ENCODE peak calls at places on chromosomes 7 and 10, in seven cellular contexts. R, U, D, P, H, I and C are unnamed samples.

GRCh38 chr7:3807825-3808224 is 506.8 kb downstream of the SDK1 start:
- DNase-seq in I (no peak), H (no peak), R (no peak), D (no peak), U (no peak), P (no peak), C (no peak)

GRCh38 chr10:3906511-3907111 is 121.6 kb upstream of the KLF6 start:
- DNase-seq in U (no peak), P (peak), I (no peak), R (no peak), H (peak), D (peak), C (no peak)

GRCh38 chr7:156473476-156474240 is 166.9 kb upstream of the RNF32 start:
- DNase-seq in D (no peak), P (peak), U (no peak), H (peak), R (no peak), I (peak), C (no peak)

GRCh38 chr10:124535731-124536495 is 74.3 kb downstream of the LHPP start:
- DNase-seq in R (no peak), H (no peak), D (no peak), U (no peak), P (no peak), I (no peak), C (no peak)

GRCh38 chr10:96673318-96674099 is 46.8 kb downstream of the PIK3AP1 start:
- DNase-seq in U (no peak), H (peak), R (no peak), D (peak), P (peak), I (peak), C (no peak)

GRCh38 chr10:119878524-119878923 is 5.9 kb upstream of the MCMBP start:
- DNase-seq in U (no peak), P (no peak), H (no peak), I (no peak), R (no peak), D (no peak), C (no peak)

GRCh38 chr10:59004392-59004791 is 172.1 kb upstream of the PHYHIPL start:
- DNase-seq in R (no peak), H (no peak), D (no peak), I (no peak), U (no peak), P (no peak), C (no peak)

GRCh38 chr7:138243430-138243829 is 167.2 kb downstream of the AKR1D1 start:
- DNase-seq in U (peak), D (no peak), R (peak), P (no peak), H (peak), I (peak), C (no peak)

GRCh38 chr7:123351506-123352225 is 151.9 kb upstream of the SLC13A1 start:
- DNase-seq in I (peak), U (no peak), D (no peak), R (no peak), P (no peak), H (peak), C (no peak)

GRCh38 chr10:79093658-79094411 is 25.1 kb downstream of the ZMIZ1 start:
- DNase-seq in I (peak), U (no peak), H (peak), D (peak), P (peak), R (no peak), C (peak)

GRCh38 chr10:102413053-102413705 is 5.4 kb downstream of the PSD start:
- DNase-seq in H (no peak), D (no peak), R (no peak), P (no peak), I (peak), U (peak), C (no peak)

GRCh38 chr7:30983042-30983913 is 19.5 kb downstream of the GHRHR start:
- DNase-seq in R (peak), P (peak), H (peak), D (peak), U (peak), I (peak), C (peak)

GRCh38 chr10:130127612-130128607 is 8.3 kb upstream of the GLRX3 start:
- DNase-seq in D (peak), P (peak), H (peak), R (no peak), I (peak), U (peak), C (no peak)

DNA sequence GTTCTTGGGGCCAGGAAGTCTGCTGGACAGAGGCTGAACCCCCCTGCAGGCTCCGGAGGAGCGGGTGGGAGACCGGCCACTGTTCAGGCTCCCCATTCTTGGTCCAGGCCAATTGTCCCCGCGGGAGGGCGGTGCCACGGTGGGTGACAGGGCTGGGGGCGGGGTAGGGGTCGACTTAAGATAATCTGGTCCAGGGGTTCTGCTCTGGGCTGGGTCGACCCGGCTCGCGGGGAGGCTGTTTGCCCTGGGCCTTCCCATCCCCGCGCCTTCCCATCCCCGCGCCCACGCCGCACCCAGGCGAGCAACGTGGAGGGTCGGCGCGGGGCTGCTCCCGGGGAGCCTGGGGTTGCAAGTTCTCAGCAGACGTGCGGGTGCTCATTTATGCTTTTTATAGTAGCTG is 7.3 kb upstream of the GLRX3 start:
- DNase-seq in P (no peak), D (no peak), R (no peak), U (no peak), I (no peak), H (no peak), C (no peak)
- H3K4me3 ChIP-seq in P (no peak), D (no peak), R (no peak), U (no peak), I (no peak), H (no peak), C (no peak)

DNA sequence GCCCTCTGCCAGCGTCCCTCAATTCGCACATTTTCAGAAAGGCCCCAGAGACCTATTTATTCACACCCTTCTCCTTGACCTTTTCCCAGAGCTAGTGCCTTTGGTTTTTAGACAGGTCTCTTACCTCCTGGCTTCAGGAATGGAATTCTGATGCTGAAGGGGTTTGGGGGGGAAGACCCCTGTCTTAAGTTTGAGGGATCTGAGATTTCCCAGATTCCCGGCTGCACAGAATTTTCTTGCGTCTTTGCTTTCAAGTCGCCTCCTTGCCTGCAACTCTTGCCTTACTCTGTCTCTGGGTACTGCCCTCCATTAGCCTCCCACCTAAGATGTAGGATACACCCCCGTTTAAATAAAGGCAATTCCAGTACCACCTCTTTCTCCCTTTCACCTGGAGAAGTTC is 1.9 kb downstream of the GATA3 start:
- DNase-seq in P (no peak), I (no peak), H (no peak), U (no peak), D (no peak), R (no peak), C (no peak)
- H3K4me3 ChIP-seq in P (no peak), I (no peak), H (peak), U (no peak), D (no peak), R (peak), C (no peak)

GRCh38 chr10:122376364-122376961 is 2.0 kb downstream of the PLEKHA1 start:
- DNase-seq in U (no peak), D (no peak), I (no peak), P (no peak), R (no peak), H (no peak), C (no peak)

GRCh38 chr10:122380703-122381102 is 6.2 kb downstream of the PLEKHA1 start:
- DNase-seq in U (no peak), P (no peak), I (no peak), H (no peak), R (no peak), D (no peak), C (no peak)

GRCh38 chr10:122379537-122379936 is 5.0 kb downstream of the PLEKHA1 start:
- DNase-seq in R (no peak), I (no peak), P (no peak), U (no peak), D (no peak), H (no peak), C (no peak)

GRCh38 chr10:122381680-122382079 is 7.2 kb downstream of the PLEKHA1 start:
- DNase-seq in U (no peak), P (no peak), I (no peak), D (no peak), H (no peak), R (no peak), C (no peak)

DNA sequence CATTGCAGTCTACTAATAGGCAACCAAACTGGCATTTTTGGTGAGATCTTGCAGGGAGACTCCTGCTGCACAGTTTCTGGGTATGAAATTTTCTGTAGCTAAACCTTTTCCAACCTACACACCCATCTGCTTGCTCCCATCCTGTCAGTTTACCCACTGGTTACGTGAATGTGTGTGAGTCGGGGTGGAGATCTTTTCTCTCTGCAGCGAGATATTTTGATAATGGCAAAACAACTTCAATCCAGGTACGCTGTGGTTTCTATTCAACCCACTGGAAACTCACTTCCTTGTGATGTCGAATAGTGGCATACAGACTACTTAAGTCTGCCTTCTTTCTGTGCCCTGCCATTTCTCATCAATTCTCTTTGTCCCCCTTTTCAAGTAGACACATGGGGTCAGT is 4.5 kb downstream of the PLEKHA1 start:
- DNase-seq in R (no peak), H (no peak), D (no peak), U (no peak), I (no peak), P (no peak), C (no peak)
- H3K4me3 ChIP-seq in R (no peak), H (no peak), D (no peak), U (no peak), I (no peak), P (no peak), C (no peak)

GRCh38 chr7:129146237-129146979 is 1.9 kb downstream of the TSPAN33 start:
- DNase-seq in I (no peak), H (no peak), P (no peak), R (no peak), D (no peak), U (no peak), C (peak)
- H3K4me3 ChIP-seq in I (no peak), H (no peak), P (no peak), R (no peak), D (no peak), U (no peak), C (peak)

GRCh38 chr10:71722849-71723248 is 3.3 kb upstream of the C10orf105 start:
- DNase-seq in P (peak), H (no peak), D (no peak), U (no peak), R (no peak), I (no peak), C (no peak)

GRCh38 chr10:71719464-71720303 is at the start of gene C10orf105:
- DNase-seq in I (no peak), U (no peak), D (no peak), R (no peak), P (no peak), H (no peak), C (no peak)

GRCh38 chr10:71720304-71720672 is 710 bp upstream of the C10orf105 start:
- DNase-seq in R (no peak), I (peak), U (no peak), P (no peak), D (no peak), H (no peak), C (no peak)

GRCh38 chr10:71723301-71723700 is 3.7 kb upstream of the C10orf105 start:
- DNase-seq in D (no peak), I (no peak), R (no peak), H (no peak), P (no peak), U (no peak), C (no peak)

GRCh38 chr10:71721313-71721712 is 1.7 kb upstream of the C10orf105 start:
- DNase-seq in D (no peak), I (no peak), R (no peak), U (no peak), P (no peak), H (no peak), C (no peak)
- H3K4me3 ChIP-seq in D (no peak), I (no peak), R (no peak), U (no peak), P (no peak), H (no peak), C (no peak)

DNA sequence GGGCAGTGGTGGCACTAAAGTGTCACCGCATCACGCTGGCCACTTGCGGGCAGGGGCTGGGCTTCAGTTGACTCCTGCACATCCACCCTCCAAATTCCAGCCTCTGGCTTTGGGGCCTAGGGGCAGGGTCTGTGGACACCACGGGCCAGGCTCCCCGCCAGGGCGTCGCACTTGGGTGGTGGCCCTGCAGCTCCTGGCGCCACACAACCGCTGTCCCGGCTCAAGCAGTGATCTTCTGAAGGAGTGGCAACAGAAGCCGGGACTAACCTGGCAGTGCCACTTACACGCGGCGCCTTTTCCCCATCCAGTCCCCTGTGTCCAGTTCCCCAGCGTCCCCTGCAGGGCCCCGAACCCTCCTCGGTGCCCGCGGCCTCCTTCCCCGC is 134.3 kb upstream of the ZNF92 start:
- DNase-seq in U (no peak), I (no peak), P (no peak), D (no peak), R (no peak), H (no peak), C (no peak)
- H3K4me3 ChIP-seq in U (peak), I (peak), P (no peak), D (peak), R (peak), H (peak), C (no peak)

DNA sequence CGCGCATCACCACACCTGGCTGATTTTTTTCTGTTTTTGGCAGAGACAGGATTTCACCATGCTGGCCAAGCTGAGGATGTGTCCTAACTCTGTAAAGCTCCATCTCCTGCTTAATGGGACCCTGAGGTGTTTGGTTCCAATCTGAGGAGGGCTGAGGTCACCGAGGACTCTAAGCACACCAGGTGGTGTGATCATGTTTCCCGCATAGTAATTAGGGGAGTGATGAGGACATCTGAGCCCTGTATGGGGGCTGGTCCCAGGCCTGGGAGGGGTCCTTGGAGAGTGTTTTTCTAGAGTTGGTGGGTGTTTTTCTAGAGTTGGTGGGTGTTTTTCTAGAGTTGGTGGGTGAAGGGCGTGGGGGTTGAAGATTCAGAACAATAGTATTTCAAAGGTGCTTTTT is 3.0 kb upstream of the ABHD11 start:
- DNase-seq in P (no peak), I (no peak), U (peak), R (no peak), H (no peak), D (no peak), C (no peak)
- H3K4me3 ChIP-seq in P (no peak), I (no peak), U (no peak), R (no peak), H (no peak), D (no peak), C (no peak)

GRCh38 chr7:102292813-102293798 is 6.4 kb downstream of the SH2B2 start:
- DNase-seq in H (no peak), R (no peak), P (no peak), I (no peak), D (no peak), U (no peak), C (no peak)
- H3K4me3 ChIP-seq in H (no peak), R (peak), P (no peak), I (no peak), D (no peak), U (no peak), C (peak)